ENCODE peak calls at places on chromosome 12, in six cellular contexts. J, P, Z, V, Q and R are unnamed samples.
A peak's percentile ranks its signal among the peaks of the same experiment; 100 is the strongest.

GRCh38 chr12:93101367-93101766 is 172.3 kb upstream of the EEA1 start:
- DNase-seq in J (no peak), P (no peak), Z (no peak), V (no peak), Q (no peak), R (no peak)

GRCh38 chr12:1157046-1157445 is 166.0 kb downstream of the ERC1 start:
- DNase-seq in J (no peak), P (no peak), Z (no peak), V (no peak), Q (no peak), R (no peak)

GRCh38 chr12:3662516-3662915 is 90.4 kb downstream of the CRACR2A start:
- DNase-seq in J (no peak), P (peak; percentile 18), Z (no peak), V (peak; percentile 15), Q (no peak), R (peak; percentile 16)

GRCh38 chr12:104276192-104277131 is 27.1 kb upstream of the EID3 start:
- DNase-seq in J (peak; percentile 64), P (no peak), Z (no peak), V (no peak), Q (no peak), R (no peak)

GRCh38 chr12:91774471-91774921 is 371.1 kb downstream of the BTG1 start:
- DNase-seq in J (peak; percentile 10), P (peak; percentile 29), Z (no peak), V (peak; percentile 70), Q (no peak), R (peak; percentile 53)

GRCh38 chr12:116773276-116773731 is 35.2 kb downstream of the RNFT2 start:
- DNase-seq in J (peak; percentile 43), P (peak; percentile 24), Z (no peak), V (peak; percentile 17), Q (no peak), R (no peak)

GRCh38 chr12:123265851-123266678 is 5.6 kb downstream of the CDK2AP1 start:
- DNase-seq in J (no peak), P (no peak), Z (no peak), V (no peak), Q (no peak), R (no peak)

GRCh38 chr12:32742133-32742532 is 13.6 kb downstream of the YARS2 start:
- DNase-seq in J (no peak), P (no peak), Z (no peak), V (no peak), Q (no peak), R (no peak)

GRCh38 chr12:88530868-88531267 is 49.4 kb downstream of the KITLG start:
- DNase-seq in J (no peak), P (no peak), Z (no peak), V (no peak), Q (no peak), R (no peak)

GRCh38 chr12:62537544-62537943 is 70.9 kb downstream of the MON2 start:
- DNase-seq in J (peak; percentile 57), P (peak; percentile 72), Z (no peak), V (peak; percentile 95), Q (no peak), R (peak; percentile 83)

GRCh38 chr12:3313066-3313465 is 177.9 kb upstream of the PRMT8 start:
- DNase-seq in J (no peak), P (peak; percentile 77), Z (no peak), V (peak; percentile 45), Q (no peak), R (peak; percentile 60)

GRCh38 chr12:49880756-49881390 is 22.8 kb downstream of the FAIM2 start:
- DNase-seq in J (no peak), P (no peak), Z (no peak), V (no peak), Q (no peak), R (no peak)

DNA sequence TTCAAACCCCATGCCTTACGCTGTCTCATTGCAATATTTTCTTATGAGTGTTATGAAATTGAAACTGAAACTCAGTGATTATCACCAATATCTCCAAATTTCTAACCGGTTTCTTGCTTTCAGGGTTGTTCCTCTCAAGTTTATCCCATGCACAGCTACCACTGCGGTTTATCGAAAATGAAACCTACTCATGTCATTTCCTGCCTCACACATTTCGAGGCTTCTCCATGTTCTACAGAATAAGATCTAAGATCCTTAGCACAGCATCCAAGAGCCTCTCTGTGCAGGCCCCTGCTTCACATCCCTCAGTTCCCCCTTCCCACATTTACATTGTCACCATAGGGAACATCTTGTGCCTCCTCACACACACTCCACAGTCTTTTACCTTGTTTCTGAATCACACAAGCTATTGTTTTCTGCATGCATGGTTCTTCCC is 45.5 kb upstream of the FAR2 start:
- DNase-seq in J (no peak), P (no peak), Z (no peak), V (no peak), Q (peak; percentile 59), R (no peak)
- H3K4me3 ChIP-seq in J (no peak overlapping the region), P (no peak overlapping the region), Z (no peak overlapping the region), V (no peak overlapping the region), Q (no peak overlapping the region), R (no peak overlapping the region)

GRCh38 chr12:46342562-46343033 is 30.0 kb downstream of the SLC38A2 start:
- DNase-seq in J (peak; percentile 68), P (peak; percentile 49), Z (no peak), V (peak; percentile 71), Q (no peak), R (peak; percentile 50)
- TF ChIP-seq CTCF in J (peak; percentile 61), P (peak; percentile 57), Z (peak; percentile 57), V (peak; percentile 61), Q (peak; percentile 56), R (peak; percentile 42)

GRCh38 chr12:107377596-107378385 is 284.4 kb upstream of the CRY1 start:
- DNase-seq in J (no peak), P (peak; percentile 40), Z (no peak), V (no peak), Q (no peak), R (no peak)
- H3K4me3 ChIP-seq in J (no peak overlapping the region), P (no peak overlapping the region), Z (no peak overlapping the region), V (no peak overlapping the region), Q (no peak overlapping the region), R (no peak overlapping the region)

DNA sequence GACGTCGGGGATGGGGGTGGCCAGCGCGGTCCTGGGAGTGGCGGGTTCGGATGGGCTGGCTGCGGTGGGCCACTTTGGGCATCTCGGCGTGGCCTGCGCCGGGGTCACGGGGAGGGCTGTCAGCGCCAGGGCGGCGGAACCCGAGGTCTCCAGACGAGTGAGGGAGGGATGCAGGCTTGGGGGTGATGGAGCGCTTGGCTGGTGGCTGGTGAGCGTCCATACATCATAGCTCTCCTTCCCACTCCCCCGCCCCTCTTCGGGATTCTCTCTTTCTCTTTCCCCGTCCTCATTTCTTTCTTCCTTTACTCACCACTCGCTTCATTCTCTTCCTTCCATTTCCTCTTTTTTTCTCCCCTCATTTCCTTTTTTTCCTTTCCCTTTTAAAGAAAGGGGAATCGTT is 260.1 kb upstream of the E2F7 start:
- DNase-seq in J (no peak), P (no peak), Z (no peak), V (no peak), Q (peak; percentile 6), R (no peak)
- TF ChIP-seq CTCF in J (no peak), P (no peak), Z (no peak), V (no peak), Q (no peak), R (no peak)

DNA sequence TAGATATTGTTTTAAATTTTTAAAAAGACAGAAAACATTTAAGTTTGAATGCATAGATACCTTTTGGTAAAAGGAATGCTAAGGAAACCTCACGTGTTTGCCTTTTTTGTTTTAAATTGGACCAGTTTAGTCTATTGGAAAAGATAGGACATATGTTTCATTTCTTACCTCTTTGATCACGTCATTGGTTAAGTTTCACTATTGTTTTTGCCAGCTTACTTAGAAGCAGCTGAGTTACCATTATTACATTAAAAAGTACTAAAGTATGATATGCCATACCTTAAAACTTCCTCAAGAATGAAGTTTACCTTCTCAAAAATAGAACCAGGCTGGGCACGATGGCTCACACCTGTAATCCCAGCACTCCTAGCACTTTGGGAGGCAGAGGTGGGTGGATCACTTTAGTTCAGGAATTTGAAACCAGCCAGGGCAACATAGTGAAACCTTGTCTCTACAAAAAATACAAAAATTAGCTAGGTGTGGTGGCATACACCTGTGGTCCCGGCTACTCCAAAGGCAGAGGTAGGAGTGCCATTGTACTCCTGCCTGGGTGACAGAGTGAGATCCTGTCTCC is 54.4 kb downstream of the SRGAP1 start:
- DNase-seq in J (no peak), P (no peak), Z (no peak), V (no peak), Q (no peak), R (no peak)
- H3K4me3 ChIP-seq in J (no peak overlapping the region), P (no peak overlapping the region), Z (no peak overlapping the region), V (no peak overlapping the region), Q (no peak overlapping the region), R (no peak overlapping the region)

GRCh38 chr12:94225506-94225905 is 77.1 kb downstream of the PLXNC1 start:
- DNase-seq in J (no peak), P (no peak), Z (no peak), V (no peak), Q (no peak), R (no peak)
- TF ChIP-seq CTCF in J (no peak), P (no peak), Z (no peak), V (no peak), Q (no peak), R (no peak)